ENCODE peak calls at places on chromosomes 12 and 14, in ten cellular contexts. One of them, this sample, is unnamed.

GRCh38 chr12:530871-531270 is 71.1 kb downstream of the B4GALNT3 start:
- DNase-seq in uterus: no peak
- DNase-seq in OCI-LY7: no peak
- DNase-seq in kidney: peak; percentile 21
- DNase-seq in thoracic aorta: no peak
- DNase-seq in PC-3: no peak
- DNase-seq in tibial artery: no peak
- DNase-seq in heart left ventricle: no peak
- DNase-seq in left ventricle myocardium inferior: no peak
- DNase-seq in CD8-positive, alpha-beta T cell: no peak
- DNase-seq in this sample: no peak

GRCh38 chr12:47981496-47982260 is 18.3 kb downstream of the TMEM106C start:
- DNase-seq in uterus: no peak
- DNase-seq in OCI-LY7: no peak
- DNase-seq in kidney: no peak
- DNase-seq in thoracic aorta: no peak
- DNase-seq in PC-3: no peak
- DNase-seq in tibial artery: no peak
- DNase-seq in heart left ventricle: no peak
- DNase-seq in left ventricle myocardium inferior: no peak
- DNase-seq in CD8-positive, alpha-beta T cell: no peak
- DNase-seq in this sample: no peak

GRCh38 chr14:103008768-103009342 is 48.5 kb downstream of the CDC42BPB start:
- DNase-seq in uterus: no peak
- DNase-seq in OCI-LY7: no peak
- DNase-seq in kidney: peak; percentile 43
- DNase-seq in thoracic aorta: no peak
- DNase-seq in PC-3: peak; percentile 61
- DNase-seq in tibial artery: no peak
- DNase-seq in heart left ventricle: peak; percentile 62
- DNase-seq in left ventricle myocardium inferior: peak; percentile 52
- DNase-seq in CD8-positive, alpha-beta T cell: no peak
- DNase-seq in this sample: peak; percentile 53

GRCh38 chr12:103779410-103780092 is 61.5 kb downstream of the NT5DC3 start:
- DNase-seq in uterus: no peak
- DNase-seq in OCI-LY7: no peak
- DNase-seq in kidney: no peak
- DNase-seq in thoracic aorta: no peak
- DNase-seq in PC-3: no peak
- DNase-seq in tibial artery: no peak
- DNase-seq in heart left ventricle: no peak
- DNase-seq in left ventricle myocardium inferior: no peak
- DNase-seq in CD8-positive, alpha-beta T cell: no peak
- DNase-seq in this sample: no peak

GRCh38 chr12:107564946-107565345 is 120.7 kb upstream of the PWP1 start:
- DNase-seq in uterus: no peak
- DNase-seq in OCI-LY7: peak; percentile 36
- DNase-seq in kidney: no peak
- DNase-seq in thoracic aorta: no peak
- DNase-seq in PC-3: peak; percentile 61
- DNase-seq in tibial artery: no peak
- DNase-seq in heart left ventricle: no peak
- DNase-seq in left ventricle myocardium inferior: no peak
- DNase-seq in CD8-positive, alpha-beta T cell: no peak
- DNase-seq in this sample: no peak

GRCh38 chr14:79734151-79734550 is 477.2 kb downstream of the DIO2 start:
- DNase-seq in uterus: no peak
- DNase-seq in OCI-LY7: no peak
- DNase-seq in kidney: no peak
- DNase-seq in thoracic aorta: no peak
- DNase-seq in PC-3: no peak
- DNase-seq in tibial artery: no peak
- DNase-seq in heart left ventricle: no peak
- DNase-seq in left ventricle myocardium inferior: no peak
- DNase-seq in CD8-positive, alpha-beta T cell: no peak
- DNase-seq in this sample: no peak

GRCh38 chr12:110262442-110263388 is 18.3 kb upstream of the ATP2A2 start:
- DNase-seq in uterus: no peak
- DNase-seq in OCI-LY7: no peak
- DNase-seq in kidney: peak; percentile 10
- DNase-seq in thoracic aorta: no peak
- DNase-seq in PC-3: peak; percentile 28
- DNase-seq in tibial artery: no peak
- DNase-seq in heart left ventricle: no peak
- DNase-seq in left ventricle myocardium inferior: no peak
- DNase-seq in CD8-positive, alpha-beta T cell: no peak
- DNase-seq in this sample: no peak

GRCh38 chr12:39103552-39104165 is 198.3 kb upstream of the CPNE8 start:
- DNase-seq in uterus: no peak
- DNase-seq in OCI-LY7: peak; percentile 62
- DNase-seq in kidney: no peak
- DNase-seq in thoracic aorta: no peak
- DNase-seq in PC-3: peak; percentile 90
- DNase-seq in tibial artery: no peak
- DNase-seq in heart left ventricle: no peak
- DNase-seq in left ventricle myocardium inferior: no peak
- DNase-seq in CD8-positive, alpha-beta T cell: no peak
- DNase-seq in this sample: peak; percentile 19

GRCh38 chr14:31297112-31297511 is 89.5 kb upstream of the HECTD1 start:
- DNase-seq in uterus: no peak
- DNase-seq in OCI-LY7: no peak
- DNase-seq in kidney: no peak
- DNase-seq in thoracic aorta: no peak
- DNase-seq in PC-3: no peak
- DNase-seq in tibial artery: no peak
- DNase-seq in heart left ventricle: no peak
- DNase-seq in left ventricle myocardium inferior: no peak
- DNase-seq in CD8-positive, alpha-beta T cell: no peak
- DNase-seq in this sample: no peak

GRCh38 chr12:79661629-79662028 is 29.1 kb downstream of the PAWR start:
- DNase-seq in uterus: no peak
- DNase-seq in OCI-LY7: no peak
- DNase-seq in kidney: no peak
- DNase-seq in thoracic aorta: no peak
- DNase-seq in PC-3: peak; percentile 56
- DNase-seq in tibial artery: no peak
- DNase-seq in heart left ventricle: no peak
- DNase-seq in left ventricle myocardium inferior: no peak
- DNase-seq in CD8-positive, alpha-beta T cell: no peak
- DNase-seq in this sample: no peak

GRCh38 chr14:52840916-52841315 is 49.5 kb upstream of the GNPNAT1 start:
- DNase-seq in uterus: no peak
- DNase-seq in OCI-LY7: no peak
- DNase-seq in kidney: no peak
- DNase-seq in thoracic aorta: no peak
- DNase-seq in PC-3: peak; percentile 72
- DNase-seq in tibial artery: peak; percentile 68
- DNase-seq in heart left ventricle: peak; percentile 49
- DNase-seq in left ventricle myocardium inferior: no peak
- DNase-seq in CD8-positive, alpha-beta T cell: no peak
- DNase-seq in this sample: peak; percentile 81

GRCh38 chr12:69879007-69879960 is 54.3 kb downstream of the MYRFL start:
- DNase-seq in uterus: peak; percentile 62
- DNase-seq in OCI-LY7: peak; percentile 85
- DNase-seq in kidney: no peak
- DNase-seq in thoracic aorta: peak; percentile 23
- DNase-seq in PC-3: peak; percentile 88
- DNase-seq in tibial artery: peak; percentile 76
- DNase-seq in heart left ventricle: peak; percentile 76
- DNase-seq in left ventricle myocardium inferior: peak; percentile 53
- DNase-seq in CD8-positive, alpha-beta T cell: peak; percentile 46
- DNase-seq in this sample: peak; percentile 38
- H3K4me3 ChIP-seq in uterus: no peak overlapping the region
- H3K4me3 ChIP-seq in OCI-LY7: peak overlapping the region; percentile 21
- H3K4me3 ChIP-seq in kidney: no peak overlapping the region
- H3K4me3 ChIP-seq in thoracic aorta: peak overlapping the region; percentile 66
- H3K4me3 ChIP-seq in PC-3: peak overlapping the region; percentile 66
- H3K4me3 ChIP-seq in tibial artery: peak overlapping the region; percentile 10
- H3K4me3 ChIP-seq in heart left ventricle: peak overlapping the region; percentile 26
- H3K4me3 ChIP-seq in left ventricle myocardium inferior: peak overlapping the region; percentile 40
- H3K4me3 ChIP-seq in CD8-positive, alpha-beta T cell: no peak overlapping the region
- H3K4me3 ChIP-seq in this sample: peak overlapping the region; percentile 19

GRCh38 chr14:95489163-95489887 is 27.1 kb downstream of the SYNE3 start:
- DNase-seq in uterus: no peak
- DNase-seq in OCI-LY7: peak; percentile 43
- DNase-seq in kidney: peak; percentile 19
- DNase-seq in thoracic aorta: no peak
- DNase-seq in PC-3: no peak
- DNase-seq in tibial artery: no peak
- DNase-seq in heart left ventricle: no peak
- DNase-seq in left ventricle myocardium inferior: no peak
- DNase-seq in CD8-positive, alpha-beta T cell: no peak
- DNase-seq in this sample: no peak
- H3K36me3 ChIP-seq in uterus: no peaks in the 10 kb centered on the region
- H3K36me3 ChIP-seq in OCI-LY7: peaks cover 16% of the 10 kb centered on the region
- H3K36me3 ChIP-seq in kidney: no peaks in the 10 kb centered on the region
- H3K36me3 ChIP-seq in thoracic aorta: no peaks in the 10 kb centered on the region
- H3K36me3 ChIP-seq in PC-3: no peaks in the 10 kb centered on the region
- H3K36me3 ChIP-seq in tibial artery: no peaks in the 10 kb centered on the region
- H3K36me3 ChIP-seq in heart left ventricle: no peaks in the 10 kb centered on the region
- H3K36me3 ChIP-seq in left ventricle myocardium inferior: no peaks in the 10 kb centered on the region
- H3K36me3 ChIP-seq in CD8-positive, alpha-beta T cell: no peaks in the 10 kb centered on the region
- H3K36me3 ChIP-seq in this sample: no peaks in the 10 kb centered on the region

GRCh38 chr12:34377243-34378035 is 355.1 kb downstream of the ALG10 start:
- DNase-seq in uterus: no peak
- DNase-seq in OCI-LY7: no peak
- DNase-seq in kidney: no peak
- DNase-seq in thoracic aorta: no peak
- DNase-seq in PC-3: no peak
- DNase-seq in tibial artery: no peak
- DNase-seq in heart left ventricle: no peak
- DNase-seq in left ventricle myocardium inferior: no peak
- DNase-seq in CD8-positive, alpha-beta T cell: no peak
- DNase-seq in this sample: no peak
- H3K9me3 ChIP-seq in uterus: no peaks in the 10 kb centered on the region
- H3K9me3 ChIP-seq in OCI-LY7: no peaks in the 10 kb centered on the region
- H3K9me3 ChIP-seq in kidney: peaks cover 5% of the 10 kb centered on the region
- H3K9me3 ChIP-seq in thoracic aorta: peaks cover 4% of the 10 kb centered on the region
- H3K9me3 ChIP-seq in PC-3: no peaks in the 10 kb centered on the region
- H3K9me3 ChIP-seq in tibial artery: no peaks in the 10 kb centered on the region
- H3K9me3 ChIP-seq in heart left ventricle: peaks cover 10% of the 10 kb centered on the region
- H3K9me3 ChIP-seq in left ventricle myocardium inferior: peaks cover 92% of the 10 kb centered on the region
- H3K9me3 ChIP-seq in CD8-positive, alpha-beta T cell: no peaks in the 10 kb centered on the region
- H3K9me3 ChIP-seq in this sample: no peaks in the 10 kb centered on the region

GRCh38 chr14:98162829-98163228 is 1109.2 kb downstream of the BCL11B start:
- DNase-seq in uterus: no peak
- DNase-seq in OCI-LY7: no peak
- DNase-seq in kidney: no peak
- DNase-seq in thoracic aorta: no peak
- DNase-seq in PC-3: no peak
- DNase-seq in tibial artery: no peak
- DNase-seq in heart left ventricle: no peak
- DNase-seq in left ventricle myocardium inferior: no peak
- DNase-seq in CD8-positive, alpha-beta T cell: no peak
- DNase-seq in this sample: no peak
- H3K4me3 ChIP-seq in uterus: no peak overlapping the region
- H3K4me3 ChIP-seq in OCI-LY7: no peak overlapping the region
- H3K4me3 ChIP-seq in kidney: no peak overlapping the region
- H3K4me3 ChIP-seq in thoracic aorta: no peak overlapping the region
- H3K4me3 ChIP-seq in PC-3: no peak overlapping the region
- H3K4me3 ChIP-seq in tibial artery: no peak overlapping the region
- H3K4me3 ChIP-seq in heart left ventricle: no peak overlapping the region
- H3K4me3 ChIP-seq in left ventricle myocardium inferior: no peak overlapping the region
- H3K4me3 ChIP-seq in CD8-positive, alpha-beta T cell: no peak overlapping the region
- H3K4me3 ChIP-seq in this sample: no peak overlapping the region

GRCh38 chr14:64938972-64939816 is 3.4 kb downstream of the GPX2 start:
- DNase-seq in uterus: no peak
- DNase-seq in OCI-LY7: no peak
- DNase-seq in kidney: peak; percentile 45
- DNase-seq in thoracic aorta: no peak
- DNase-seq in PC-3: no peak
- DNase-seq in tibial artery: no peak
- DNase-seq in heart left ventricle: no peak
- DNase-seq in left ventricle myocardium inferior: no peak
- DNase-seq in CD8-positive, alpha-beta T cell: no peak
- DNase-seq in this sample: no peak

GRCh38 chr14:64937821-64938193 is 4.7 kb downstream of the GPX2 start:
- DNase-seq in uterus: no peak
- DNase-seq in OCI-LY7: no peak
- DNase-seq in kidney: no peak
- DNase-seq in thoracic aorta: no peak
- DNase-seq in PC-3: peak; percentile 52
- DNase-seq in tibial artery: no peak
- DNase-seq in heart left ventricle: no peak
- DNase-seq in left ventricle myocardium inferior: no peak
- DNase-seq in CD8-positive, alpha-beta T cell: no peak
- DNase-seq in this sample: no peak

GRCh38 chr14:64939817-64940190 is 2.7 kb downstream of the GPX2 start:
- DNase-seq in uterus: no peak
- DNase-seq in OCI-LY7: no peak
- DNase-seq in kidney: no peak
- DNase-seq in thoracic aorta: no peak
- DNase-seq in PC-3: no peak
- DNase-seq in tibial artery: no peak
- DNase-seq in heart left ventricle: no peak
- DNase-seq in left ventricle myocardium inferior: no peak
- DNase-seq in CD8-positive, alpha-beta T cell: no peak
- DNase-seq in this sample: no peak

GRCh38 chr14:64935508-64935907 is 7.0 kb downstream of the GPX2 start:
- DNase-seq in uterus: no peak
- DNase-seq in OCI-LY7: no peak
- DNase-seq in kidney: no peak
- DNase-seq in thoracic aorta: no peak
- DNase-seq in PC-3: no peak
- DNase-seq in tibial artery: no peak
- DNase-seq in heart left ventricle: no peak
- DNase-seq in left ventricle myocardium inferior: no peak
- DNase-seq in CD8-positive, alpha-beta T cell: no peak
- DNase-seq in this sample: no peak

GRCh38 chr14:64937176-64937820 is 5.2 kb downstream of the GPX2 start:
- DNase-seq in uterus: peak; percentile 35
- DNase-seq in OCI-LY7: no peak
- DNase-seq in kidney: no peak
- DNase-seq in thoracic aorta: no peak
- DNase-seq in PC-3: no peak
- DNase-seq in tibial artery: no peak
- DNase-seq in heart left ventricle: no peak
- DNase-seq in left ventricle myocardium inferior: peak; percentile 29
- DNase-seq in CD8-positive, alpha-beta T cell: no peak
- DNase-seq in this sample: no peak
- H3K36me3 ChIP-seq in uterus: no peaks in the 10 kb centered on the region
- H3K36me3 ChIP-seq in OCI-LY7: peaks cover 51% of the 10 kb centered on the region
- H3K36me3 ChIP-seq in kidney: peaks cover 11% of the 10 kb centered on the region
- H3K36me3 ChIP-seq in thoracic aorta: peaks cover 7% of the 10 kb centered on the region
- H3K36me3 ChIP-seq in PC-3: peaks cover 11% of the 10 kb centered on the region
- H3K36me3 ChIP-seq in tibial artery: peaks cover 31% of the 10 kb centered on the region
- H3K36me3 ChIP-seq in heart left ventricle: peaks cover 26% of the 10 kb centered on the region
- H3K36me3 ChIP-seq in left ventricle myocardium inferior: peaks cover 20% of the 10 kb centered on the region
- H3K36me3 ChIP-seq in CD8-positive, alpha-beta T cell: peaks cover 21% of the 10 kb centered on the region
- H3K36me3 ChIP-seq in this sample: peaks cover 10% of the 10 kb centered on the region